ENCODE peak calls at places on chromosomes 5 and 9, in five cellular contexts. F, O, X, I and H are unnamed samples.

GRCh38 chr9:129826344-129826743 is 2.4 kb upstream of the TOR1A start:
- DNase-seq in I (no peak), X (no peak), O (no peak), F (no peak), H (no peak)

GRCh38 chr5:115374057-115374775 is 77.8 kb upstream of the CCDC112 start:
- DNase-seq in O (no peak), X (no peak), F (no peak), I (no peak), H (no peak)

GRCh38 chr5:1725641-1726468 is 73.8 kb downstream of the MRPL36 start:
- DNase-seq in O (no peak), X (no peak), I (no peak), F (no peak), H (peak)

GRCh38 chr9:128818839-128819715 is 777 bp downstream of the ENDOG start:
- DNase-seq in F (peak), O (peak), X (peak), I (no peak), H (peak)

GRCh38 chr9:120928015-120928719 is 1.6 kb upstream of the TRAF1 start:
- DNase-seq in O (no peak), X (no peak), F (no peak), I (no peak), H (peak)

GRCh38 chr9:123318961-123319421 is 37.0 kb upstream of the CRB2 start:
- DNase-seq in O (no peak), X (no peak), F (no peak), I (no peak), H (no peak)

GRCh38 chr9:101536351-101536750 is 2.7 kb downstream of the RNF20 start:
- DNase-seq in X (peak), O (no peak), F (no peak), I (peak), H (no peak)

GRCh38 chr5:61918606-61919005 is 387.4 kb upstream of the KIF2A start:
- DNase-seq in F (no peak), O (no peak), I (no peak), X (no peak), H (no peak)